ENCODE peak calls at places on chromosome 22, in eight cellular contexts. T is GM04504; E is H1; O is effector CD4-positive, alpha-beta T cell; W is T-helper 9 cell; G is stimulated activated CD8-positive, alpha-beta memory T cell treated with anti-CD3 and anti-CD28 coated beads, Interleukin-7, amount 100 ng/mL, for 1 hour; Q is dorsolateral prefrontal cortex; P is adrenal gland. R is an unnamed sample.

GRCh38 chr22:30305519-30305905 is 16.2 kb upstream of the CASTOR1 start:
- DNase-seq in T (no peak), Q (no peak), E (no peak), G (no peak), P (peak), O (no peak), W (peak), R (peak)

GRCh38 chr22:29469755-29470154 is 10.3 kb upstream of the NEFH start:
- DNase-seq in T (no peak), Q (no peak), O (no peak), W (no peak), G (no peak), P (no peak), E (no peak), R (no peak)

GRCh38 chr22:44445307-44445680 is 52.7 kb downstream of the RTL6 start:
- DNase-seq in E (no peak), T (no peak), G (no peak), P (no peak), Q (no peak), O (no peak), W (no peak), R (no peak)

GRCh38 chr22:19663821-19664325 is 50.4 kb upstream of the SEPTIN5 start:
- DNase-seq in T (peak), E (no peak), P (peak), O (no peak), Q (no peak), W (no peak), G (no peak), R (peak)

GRCh38 chr22:30875481-30876215 is 92.9 kb downstream of the MORC2 start:
- DNase-seq in W (no peak), O (no peak), E (no peak), P (peak), G (no peak), T (no peak), Q (peak), R (no peak)

GRCh38 chr22:47173535-47174021 is 411.1 kb downstream of the TBC1D22A start:
- DNase-seq in E (no peak), Q (peak), O (no peak), T (no peak), P (peak), G (no peak), W (no peak), R (no peak)

GRCh38 chr22:21710156-21710555 is 25.4 kb downstream of the YPEL1 start:
- DNase-seq in W (no peak), P (no peak), G (no peak), Q (no peak), O (no peak), E (no peak), T (no peak), R (no peak)

GRCh38 chr22:49260681-49261580 is 566.7 kb downstream of the BRD1 start:
- DNase-seq in G (no peak), O (no peak), E (no peak), Q (no peak), P (peak), T (no peak), W (no peak), R (no peak)

GRCh38 chr22:46079861-46080821 is 70.2 kb upstream of the PPARA start:
- DNase-seq in O (no peak), E (no peak), W (no peak), Q (peak), P (peak), T (peak), G (no peak), R (peak)

GRCh38 chr22:48869161-48869560 is 958.5 kb downstream of the BRD1 start:
- DNase-seq in Q (peak), W (no peak), G (no peak), E (no peak), P (no peak), T (no peak), O (no peak), R (no peak)

GRCh38 chr22:24952837-24953293 is 349 bp downstream of the KIAA1671 start:
- DNase-seq in O (no peak), E (no peak), G (no peak), W (no peak), T (no peak), P (peak), Q (peak), R (peak)

GRCh38 chr22:22917377-22917776 is 29.8 kb downstream of the IGLL5 start:
- DNase-seq in T (no peak), E (no peak), G (no peak), Q (no peak), O (no peak), P (no peak), W (no peak), R (no peak)

GRCh38 chr22:24996420-24996952 is 44.0 kb downstream of the KIAA1671 start:
- DNase-seq in P (no peak), Q (no peak), E (peak), O (no peak), T (no peak), W (no peak), G (no peak), R (no peak)

GRCh38 chr22:25892678-25893077 is 150.7 kb downstream of the MYO18B start:
- DNase-seq in W (no peak), O (no peak), P (no peak), E (no peak), T (no peak), Q (no peak), G (no peak), R (no peak)

R was measured in body of pancreas.